ENCODE peak calls at places on chromosomes 7 and 10, in seven cellular contexts. V, L, U, I, B, P and D are unnamed samples.

GRCh38 chr7:105244594-105244993 is 144.1 kb downstream of the SRPK2 start:
- DNase-seq in V (no peak), L (no peak), U (no peak), I (no peak), B (peak), P (no peak), D (no peak)

GRCh38 chr10:124119933-124120332 is 26.5 kb upstream of the CHST15 start:
- DNase-seq in V (peak), L (no peak), U (no peak), I (no peak), B (peak), P (no peak), D (no peak)

GRCh38 chr10:5933909-5934546 is 43.3 kb downstream of the IL15RA start:
- DNase-seq in V (no peak), L (no peak), U (no peak), I (no peak), B (no peak), P (no peak), D (no peak)

GRCh38 chr10:4889959-4890358 is 64.0 kb downstream of the AKR1E2 start:
- DNase-seq in V (no peak), L (no peak), U (no peak), I (no peak), B (no peak), P (no peak), D (no peak)

GRCh38 chr10:14407567-14407966 is 76.8 kb upstream of the FRMD4A start:
- DNase-seq in V (no peak), L (no peak), U (no peak), I (no peak), B (no peak), P (no peak), D (no peak)

GRCh38 chr10:61110936-61111335 is 167.0 kb upstream of the RHOBTB1 start:
- DNase-seq in V (no peak), L (no peak), U (no peak), I (no peak), B (no peak), P (no peak), D (no peak)

GRCh38 chr7:73912223-73912622 is 51.3 kb downstream of the TMEM270 start:
- DNase-seq in V (no peak), L (no peak), U (no peak), I (no peak), B (no peak), P (peak), D (no peak)

GRCh38 chr7:115910541-115911164 is 119.9 kb downstream of the TFEC start:
- DNase-seq in V (peak), L (peak), U (no peak), I (no peak), B (no peak), P (no peak), D (peak)

GRCh38 chr10:69445094-69445493 is 6.2 kb upstream of the TSPAN15 start:
- DNase-seq in V (no peak), L (no peak), U (no peak), I (no peak), B (no peak), P (no peak), D (no peak)

GRCh38 chr10:80382989-80383388 is 25.4 kb upstream of the PRXL2A start:
- DNase-seq in V (peak), L (peak), U (peak), I (no peak), B (no peak), P (no peak), D (no peak)

GRCh38 chr10:132648871-132649528 is 111.4 kb downstream of the INPP5A start:
- DNase-seq in V (no peak), L (no peak), U (no peak), I (no peak), B (no peak), P (no peak), D (no peak)

GRCh38 chr7:7920056-7920455 is 48.5 kb upstream of the GLCCI1 start:
- DNase-seq in V (no peak), L (no peak), U (no peak), I (no peak), B (no peak), P (no peak), D (no peak)

GRCh38 chr7:107879400-107880035 is 11.5 kb upstream of the DLD start:
- DNase-seq in V (peak), L (peak), U (no peak), I (no peak), B (no peak), P (peak), D (no peak)

GRCh38 chr10:122062831-122063674 is 74.1 kb downstream of the TACC2 start:
- DNase-seq in V (peak), L (peak), U (no peak), I (peak), B (peak), P (peak), D (peak)

DNA sequence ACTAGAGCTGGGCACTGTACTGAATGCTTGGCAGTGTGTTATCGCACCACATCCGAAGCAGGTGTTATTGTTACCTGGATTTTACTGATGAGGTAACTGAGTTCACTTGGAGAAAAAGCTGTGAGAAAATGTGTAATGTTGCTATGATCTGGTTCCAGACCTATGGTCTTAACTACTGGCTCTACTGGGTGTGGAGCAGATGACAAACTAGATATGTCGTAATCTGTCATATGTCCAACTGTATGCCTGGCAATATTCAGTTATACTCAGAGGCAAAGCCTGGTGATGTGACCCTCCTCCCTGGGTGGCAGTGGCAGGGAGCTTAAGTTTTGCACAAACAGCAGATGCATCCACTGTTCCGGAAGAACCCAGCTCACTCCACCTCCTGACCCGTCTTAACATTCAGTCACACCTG is 23.5 kb downstream of the SCD start:
- DNase-seq in V (no peak), L (no peak), U (no peak), I (no peak), B (no peak), P (no peak), D (no peak)
- H3K4me3 ChIP-seq in V (no peak), L (no peak), U (no peak), I (no peak), B (no peak), P (no peak), D (no peak)

GRCh38 chr10:74179124-74179710 is 28.2 kb downstream of the ADK start:
- DNase-seq in V (no peak), L (no peak), U (no peak), I (no peak), B (no peak), P (no peak), D (no peak)
- TF ChIP-seq CTCF in V (no peak), L (no peak), U (no peak), I (no peak), B (no peak), P (no peak), D (no peak)

GRCh38 chr10:127081946-127082345 is 114.4 kb downstream of the INSYN2A start:
- DNase-seq in V (no peak), L (no peak), U (no peak), I (no peak), B (no peak), P (no peak), D (no peak)
- H3K4me3 ChIP-seq in V (no peak), L (no peak), U (no peak), I (no peak), B (no peak), P (no peak), D (no peak)

DNA sequence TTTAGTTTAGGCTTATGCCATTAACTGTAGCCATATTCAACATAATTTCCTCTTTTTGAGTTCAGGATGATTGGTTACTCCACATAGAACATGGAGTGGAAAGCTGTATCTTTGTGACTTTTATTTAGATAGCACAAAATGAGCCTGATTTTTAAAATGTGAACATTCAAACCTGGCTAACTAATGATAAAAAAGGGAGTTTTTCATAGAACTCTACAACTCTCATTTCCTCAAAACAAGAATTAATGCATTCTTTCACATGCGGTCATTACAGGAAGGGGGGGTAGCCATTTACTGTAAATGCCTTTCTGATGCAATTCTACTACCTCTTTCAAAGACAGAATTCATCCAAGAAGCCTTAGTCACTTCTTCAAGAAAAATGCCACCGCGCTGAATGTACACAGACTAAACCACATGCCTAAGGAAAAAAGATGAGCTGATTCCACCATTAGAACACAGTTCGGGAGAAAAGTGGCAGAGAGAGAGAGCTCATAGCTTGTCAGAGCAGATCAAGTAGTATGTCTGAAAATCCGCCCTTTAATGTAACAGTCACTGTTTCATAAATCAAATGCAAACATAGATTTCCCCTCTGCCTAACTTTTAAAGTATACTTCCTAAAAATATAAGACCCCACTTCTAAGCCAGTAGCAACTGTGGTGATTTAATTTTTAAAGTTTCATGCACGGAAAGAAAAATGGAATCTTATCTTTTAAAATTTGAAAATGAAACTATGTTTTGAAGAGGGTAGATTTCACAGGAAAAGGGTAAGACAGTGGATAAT is 226.4 kb upstream of the KLF14 start:
- DNase-seq in V (peak), L (peak), U (peak), I (peak), B (no peak), P (no peak), D (peak)
- TF ChIP-seq CTCF in V (no peak), L (no peak), U (no peak), I (no peak), B (no peak), P (no peak), D (no peak)

GRCh38 chr7:51970961-51971655 is 654.5 kb upstream of the COBL start:
- DNase-seq in V (no peak), L (no peak), U (no peak), I (no peak), B (no peak), P (no peak), D (peak)

GRCh38 chr7:51977913-51978312 is 661.3 kb upstream of the COBL start:
- DNase-seq in V (no peak), L (no peak), U (no peak), I (no peak), B (no peak), P (no peak), D (no peak)

GRCh38 chr7:51973942-51974341 is 657.3 kb upstream of the COBL start:
- DNase-seq in V (no peak), L (no peak), U (no peak), I (no peak), B (no peak), P (no peak), D (no peak)
- H3K4me3 ChIP-seq in V (no peak), L (no peak), U (no peak), I (no peak), B (no peak), P (no peak), D (no peak)

DNA sequence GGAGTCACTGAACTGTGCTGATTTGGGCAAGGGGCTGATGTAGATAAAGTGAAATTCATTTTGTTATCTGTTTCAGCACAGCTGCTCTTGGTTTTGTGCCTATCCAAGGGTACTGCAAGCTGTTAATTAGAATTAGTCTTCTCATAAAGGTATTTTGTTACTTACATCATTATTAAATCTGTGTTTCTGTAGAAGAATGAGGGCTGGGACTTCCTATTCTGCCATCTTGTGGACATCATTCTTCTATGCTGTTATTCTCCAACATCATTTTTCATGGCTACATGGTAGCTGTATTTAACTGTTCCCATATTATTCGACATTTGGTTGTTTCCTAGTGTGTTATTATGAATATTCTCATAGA is 76.2 kb upstream of the CCDC71L start:
- DNase-seq in V (peak), L (peak), U (no peak), I (no peak), B (no peak), P (no peak), D (peak)
- TF ChIP-seq CTCF in V (peak), L (peak), U (peak), I (peak), B (peak), P (no peak), D (peak)

GRCh38 chr10:112379635-112380296 is 5.8 kb downstream of the ACSL5 start:
- DNase-seq in V (no peak), L (no peak), U (no peak), I (no peak), B (no peak), P (no peak), D (no peak)

GRCh38 chr10:112373912-112374338 is at the start of gene ACSL5:
- DNase-seq in V (no peak), L (no peak), U (no peak), I (no peak), B (no peak), P (no peak), D (no peak)

GRCh38 chr10:112376578-112376855 is 2.6 kb downstream of the ACSL5 start:
- DNase-seq in V (no peak), L (no peak), U (no peak), I (no peak), B (no peak), P (no peak), D (no peak)

GRCh38 chr10:112374724-112375541 is 1.0 kb downstream of the ACSL5 start:
- DNase-seq in V (no peak), L (peak), U (no peak), I (no peak), B (no peak), P (no peak), D (no peak)

GRCh38 chr10:112375721-112376577 is 2.0 kb downstream of the ACSL5 start:
- DNase-seq in V (peak), L (no peak), U (peak), I (no peak), B (peak), P (peak), D (no peak)
- H3K4me3 ChIP-seq in V (no peak), L (no peak), U (peak), I (peak), B (peak), P (peak), D (no peak)

GRCh38 chr10:130877131-130877530 is 434.4 kb downstream of the TCERG1L start:
- DNase-seq in V (no peak), L (peak), U (no peak), I (no peak), B (no peak), P (no peak), D (no peak)
- TF ChIP-seq CTCF in V (no peak), L (no peak), U (no peak), I (no peak), B (no peak), P (no peak), D (no peak)

DNA sequence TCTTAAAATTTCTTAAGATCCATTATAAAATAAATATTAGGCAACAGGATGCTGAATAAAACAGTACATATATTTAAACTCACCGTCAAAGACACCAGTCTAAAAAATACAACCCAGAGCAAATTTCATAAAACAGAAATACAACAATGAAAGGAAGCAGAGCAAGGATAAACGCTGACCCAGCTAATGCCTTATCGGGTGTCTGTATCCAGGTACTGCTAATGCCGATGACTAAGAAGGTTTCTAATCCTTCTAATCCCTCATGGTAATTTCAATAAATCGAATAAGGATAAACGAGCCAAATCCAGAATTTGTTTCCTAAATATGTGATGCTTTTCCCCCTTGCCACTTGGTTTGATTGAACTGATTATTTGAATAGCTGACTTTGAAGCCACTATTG is 1.7 kb downstream of the HYCC1 start:
- DNase-seq in V (no peak), L (no peak), U (no peak), I (no peak), B (no peak), P (no peak), D (no peak)
- H3K4me3 ChIP-seq in V (peak), L (peak), U (peak), I (peak), B (peak), P (peak), D (peak)

GRCh38 chr7:79806161-79806734 is 328.4 kb upstream of the GNAI1 start:
- DNase-seq in V (peak), L (peak), U (no peak), I (no peak), B (no peak), P (no peak), D (no peak)
- TF ChIP-seq CTCF in V (peak), L (peak), U (no peak), I (peak), B (peak), P (no peak), D (peak)